ENCODE peak calls at places on chromosomes 11 and 22, in eight cellular contexts. T is lower lobe of right lung, N is K562, B is uterus, Z is IMR-90, C is iPS DF 6.9, J is bronchial epithelial cell, Q is heart right ventricle. W is an unnamed sample. For H3K27me3, the result is how much of the 10 kb centered on the place peaks cover.

GRCh38 chr22:27383896-27384295 is 417.7 kb downstream of the MN1 start:
- DNase-seq in T (no peak), N (no peak), B (no peak), Z (no peak), C (no peak), J (no peak), Q (no peak), W (no peak)

GRCh38 chr11:96314326-96315050 is 28.5 kb downstream of the MAML2 start:
- DNase-seq in T (peak), N (no peak), B (no peak), Z (peak), C (no peak), J (peak), Q (no peak), W (no peak)

GRCh38 chr11:122747358-122747757 is 90.9 kb upstream of the CRTAM start:
- DNase-seq in T (no peak), N (no peak), B (no peak), Z (peak), C (no peak), J (no peak), Q (peak), W (no peak)

GRCh38 chr11:47773882-47774281 is 6.7 kb upstream of the FNBP4 start:
- DNase-seq in T (no peak), N (no peak), B (no peak), Z (no peak), C (no peak), J (no peak), Q (no peak), W (no peak)

GRCh38 chr11:104332110-104332509 is 168.2 kb upstream of the PDGFD start:
- DNase-seq in T (no peak), N (peak), B (no peak), Z (no peak), C (peak), J (no peak), Q (no peak), W (peak)

GRCh38 chr11:7637447-7638157 is 35.7 kb downstream of the CYB5R2 start:
- DNase-seq in T (no peak), N (no peak), B (peak), Z (peak), C (no peak), J (peak), Q (peak), W (no peak)

GRCh38 chr11:65574963-65575567 is 788 bp upstream of the EHBP1L1 start:
- DNase-seq in T (no peak), N (peak), B (no peak), Z (no peak), C (no peak), J (no peak), Q (no peak), W (no peak)

GRCh38 chr22:32355760-32356159 is 1.9 kb upstream of the RFPL3 start:
- DNase-seq in T (no peak), N (no peak), B (no peak), Z (no peak), C (peak), J (peak), Q (no peak), W (no peak)

GRCh38 chr22:44497904-44498242 is at the start of gene RTL6:
- DNase-seq in T (no peak), N (no peak), B (no peak), Z (peak), C (no peak), J (no peak), Q (no peak), W (no peak)

GRCh38 chr22:48492371-48493320 is 1335.0 kb downstream of the BRD1 start:
- DNase-seq in T (peak), N (peak), B (peak), Z (peak), C (no peak), J (peak), Q (peak), W (peak)

GRCh38 chr11:43010042-43010441 is 301.8 kb upstream of the API5 start:
- DNase-seq in T (no peak), N (no peak), B (no peak), Z (no peak), C (no peak), J (no peak), Q (no peak), W (no peak)

GRCh38 chr11:44847316-44847715 is 103.4 kb downstream of the TP53I11 start:
- DNase-seq in T (no peak), N (no peak), B (no peak), Z (no peak), C (no peak), J (no peak), Q (no peak), W (no peak)

GRCh38 chr22:44363980-44364749 is 51.4 kb upstream of the SHISAL1 start:
- DNase-seq in T (peak), N (no peak), B (peak), Z (no peak), C (no peak), J (no peak), Q (peak), W (peak)

GRCh38 chr11:66100272-66101037 is 30.4 kb downstream of the PACS1 start:
- DNase-seq in T (peak), N (no peak), B (peak), Z (no peak), C (no peak), J (peak), Q (peak), W (peak)

GRCh38 chr22:38292694-38293093 is 19.9 kb upstream of the TMEM184B start:
- DNase-seq in T (no peak), N (no peak), B (no peak), Z (no peak), C (no peak), J (no peak), Q (no peak), W (no peak)

GRCh38 chr11:35223429-35223828 is 84.5 kb downstream of the CD44 start:
- DNase-seq in T (no peak), N (no peak), B (peak), Z (peak), C (no peak), J (no peak), Q (no peak), W (peak)

GRCh38 chr11:45993438-45994064 is 71.1 kb downstream of the LARGE2 start:
- DNase-seq in T (no peak), N (peak), B (peak), Z (no peak), C (no peak), J (no peak), Q (peak), W (no peak)

GRCh38 chr11:122642472-122642922 is 13.0 kb upstream of the UBASH3B start:
- DNase-seq in T (no peak), N (no peak), B (no peak), Z (peak), C (no peak), J (peak), Q (no peak), W (no peak)

GRCh38 chr11:64656797-64657196 is 65.8 kb downstream of the SLC22A12 start:
- DNase-seq in T (no peak), N (peak), B (no peak), Z (no peak), C (peak), J (no peak), Q (no peak), W (peak)

GRCh38 chr11:30992513-30992849 is 377.1 kb downstream of the DCDC1 start:
- DNase-seq in T (no peak), N (peak), B (no peak), Z (no peak), C (peak), J (no peak), Q (no peak), W (no peak)

GRCh38 chr22:28907311-28908008 is 24.1 kb downstream of the ZNRF3 start:
- DNase-seq in T (no peak), N (no peak), B (no peak), Z (peak), C (no peak), J (no peak), Q (no peak), W (peak)

DNA sequence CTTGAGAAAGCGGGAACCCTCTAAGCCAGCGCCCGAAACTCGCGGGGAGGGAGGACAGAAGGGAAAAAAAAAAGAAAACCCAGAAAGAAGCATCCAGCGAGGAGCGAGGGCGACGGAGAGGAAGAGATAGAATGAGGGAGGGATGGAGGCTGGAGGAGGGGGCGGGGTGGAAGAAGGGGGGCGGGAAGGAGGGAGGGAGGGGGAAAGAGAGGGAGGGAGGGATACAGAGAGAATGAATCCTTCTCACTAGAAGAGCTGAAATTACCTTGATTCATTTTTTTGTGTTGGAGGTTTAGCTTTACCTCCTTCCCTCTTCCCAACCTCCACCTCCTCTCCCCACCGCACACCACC is 19.3 kb upstream of the BDNF start:
- DNase-seq in T (no peak), N (no peak), B (no peak), Z (no peak), C (no peak), J (no peak), Q (no peak), W (no peak)
- H3K27me3 ChIP-seq in T (half or more), N (under half), B (under half), Z (under half), C (under half), J (under half), Q (half or more), W (under half)

GRCh38 chr22:22936915-22937656 is 49.5 kb downstream of the IGLL5 start:
- DNase-seq in T (no peak), N (no peak), B (no peak), Z (no peak), C (no peak), J (no peak), Q (no peak), W (no peak)

GRCh38 chr22:22938672-22939536 is 51.3 kb downstream of the IGLL5 start:
- DNase-seq in T (peak), N (no peak), B (no peak), Z (no peak), C (no peak), J (no peak), Q (no peak), W (no peak)

GRCh38 chr22:22939537-22940368 is 52.1 kb downstream of the IGLL5 start:
- DNase-seq in T (peak), N (no peak), B (no peak), Z (no peak), C (no peak), J (no peak), Q (no peak), W (no peak)

GRCh38 chr22:22936190-22936914 is 48.7 kb downstream of the IGLL5 start:
- DNase-seq in T (peak), N (no peak), B (no peak), Z (no peak), C (no peak), J (no peak), Q (no peak), W (no peak)

GRCh38 chr22:22937894-22938480 is 50.4 kb downstream of the IGLL5 start:
- DNase-seq in T (no peak), N (no peak), B (no peak), Z (no peak), C (no peak), J (no peak), Q (no peak), W (no peak)
- H3K27me3 ChIP-seq in T (under half), N (under half), B (under half), Z (under half), C (under half), J (under half), Q (under half), W (under half)

GRCh38 chr11:91790346-91790745 is 434.3 kb upstream of the FAT3 start:
- DNase-seq in T (no peak), N (no peak), B (no peak), Z (no peak), C (no peak), J (no peak), Q (no peak), W (peak)
- H3K27me3 ChIP-seq in T (under half), N (under half), B (under half), Z (under half), C (under half), J (under half), Q (under half), W (under half)

GRCh38 chr22:45969414-45969799 is 7.6 kb downstream of the WNT7B start:
- DNase-seq in T (no peak), N (no peak), B (no peak), Z (no peak), C (no peak), J (peak), Q (no peak), W (peak)

GRCh38 chr22:45971389-45972028 is 5.5 kb downstream of the WNT7B start:
- DNase-seq in T (no peak), N (no peak), B (no peak), Z (no peak), C (no peak), J (no peak), Q (no peak), W (no peak)

GRCh38 chr22:45972091-45972867 is 4.7 kb downstream of the WNT7B start:
- DNase-seq in T (no peak), N (no peak), B (no peak), Z (no peak), C (no peak), J (no peak), Q (no peak), W (no peak)

GRCh38 chr22:45969801-45970464 is 7.0 kb downstream of the WNT7B start:
- DNase-seq in T (no peak), N (no peak), B (no peak), Z (no peak), C (no peak), J (no peak), Q (no peak), W (no peak)

DNA sequence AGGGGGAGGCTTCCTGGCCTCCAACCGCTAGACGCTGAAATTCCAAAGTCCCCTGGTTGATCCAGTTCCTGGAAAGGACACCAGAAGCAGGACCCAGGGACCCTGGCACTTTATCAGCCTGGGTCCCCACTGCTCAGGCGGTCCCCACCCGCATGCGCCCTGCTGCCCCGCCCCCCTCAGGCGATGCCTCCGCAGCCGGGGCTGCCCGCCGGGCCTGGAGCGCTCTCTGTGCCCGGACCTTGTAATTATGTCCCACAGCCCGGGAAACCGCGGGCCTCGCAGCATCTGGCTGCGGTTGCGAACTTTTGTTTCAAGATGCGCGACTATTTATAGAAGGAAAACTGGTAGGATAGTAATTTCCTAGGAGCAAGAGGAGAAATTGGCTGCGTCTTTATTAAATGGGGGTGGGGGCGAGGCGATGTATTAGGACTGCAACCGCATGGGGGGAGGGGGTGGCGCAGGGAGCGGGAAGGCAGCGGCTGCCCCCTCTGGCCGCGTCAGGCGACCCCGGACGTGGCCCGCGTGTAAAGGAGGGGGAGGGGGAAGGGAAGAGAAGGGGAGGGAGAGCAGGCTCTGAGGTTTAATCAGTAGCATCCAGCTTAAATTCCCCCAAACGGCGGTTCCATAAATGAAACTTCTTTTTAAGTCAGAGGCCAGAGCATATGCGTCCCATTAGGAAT is 6.1 kb downstream of the WNT7B start:
- DNase-seq in T (no peak), N (no peak), B (no peak), Z (peak), C (no peak), J (no peak), Q (no peak), W (no peak)
- H3K27me3 ChIP-seq in T (half or more), N (under half), B (under half), Z (under half), C (half or more), J (under half), Q (half or more), W (half or more)

DNA sequence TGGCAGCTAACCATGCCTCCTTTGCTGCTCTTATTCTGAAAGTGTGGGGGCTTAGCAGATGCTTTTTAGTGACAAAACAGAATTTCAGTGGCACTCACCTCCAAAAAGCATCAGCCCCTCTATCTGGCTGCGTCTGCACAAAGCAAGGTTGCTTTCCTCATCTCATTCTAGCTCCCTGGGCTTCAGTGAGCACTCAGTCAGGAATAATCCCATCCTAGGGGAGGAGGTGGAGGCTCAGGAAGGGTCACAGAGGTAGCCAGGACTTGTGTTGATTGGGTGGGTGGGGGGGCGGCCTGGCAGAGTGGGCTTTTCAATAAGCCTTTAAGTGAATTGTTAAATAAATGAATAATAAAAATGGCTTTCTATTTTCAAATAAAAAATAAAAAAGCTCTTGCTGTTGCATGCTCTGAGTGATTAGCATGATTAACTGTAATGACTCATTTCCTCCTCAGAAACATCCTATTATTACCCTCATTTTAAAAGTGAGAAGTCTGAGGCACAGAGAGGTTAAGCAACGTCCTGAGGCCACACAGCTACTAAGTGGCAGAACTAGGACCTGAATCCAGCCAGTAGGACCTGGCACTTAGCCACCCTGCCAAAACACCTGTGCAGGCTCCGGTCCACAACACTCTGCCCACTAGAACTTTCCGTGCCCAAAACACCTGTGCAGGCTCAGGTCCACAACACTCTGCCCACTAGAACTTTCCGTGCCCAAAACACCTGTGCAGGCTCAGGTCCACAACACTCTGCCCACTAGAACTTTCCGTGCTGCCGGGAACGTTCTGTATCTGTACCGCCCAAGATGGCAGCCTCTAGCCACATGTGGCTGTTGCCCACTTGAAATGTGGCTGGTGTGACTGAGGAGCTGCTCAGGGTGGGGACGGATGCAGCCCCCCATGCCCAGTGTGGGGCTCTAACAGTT is 5.5 kb downstream of the B3GAT1 start:
- DNase-seq in T (no peak), N (no peak), B (no peak), Z (no peak), C (no peak), J (peak), Q (no peak), W (no peak)
- H3K27me3 ChIP-seq in T (under half), N (under half), B (under half), Z (under half), C (under half), J (under half), Q (half or more), W (under half)

DNA sequence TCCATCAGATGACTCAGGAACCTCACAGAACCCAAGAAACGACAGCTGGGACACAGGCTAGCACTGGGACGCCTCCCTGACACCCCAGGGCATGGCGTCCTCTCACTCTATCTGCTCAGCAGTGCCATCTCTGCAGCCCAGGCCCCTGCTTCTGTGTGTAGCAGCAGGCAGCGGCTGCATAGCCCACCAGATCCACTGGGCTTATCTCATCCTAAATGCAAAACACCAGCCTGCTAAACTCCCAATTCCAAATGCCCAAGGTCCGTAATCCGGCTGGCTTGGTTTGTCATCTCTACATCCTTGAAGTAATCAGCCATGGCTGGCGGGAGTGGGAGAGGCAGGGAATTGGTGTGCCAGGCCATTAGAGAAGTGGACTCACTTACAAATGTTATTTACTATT is 30.7 kb downstream of the SPATA19 start:
- DNase-seq in T (no peak), N (no peak), B (no peak), Z (no peak), C (no peak), J (no peak), Q (no peak), W (no peak)
- H3K27me3 ChIP-seq in T (under half), N (under half), B (under half), Z (under half), C (under half), J (under half), Q (under half), W (under half)

W was measured in BE2C.